ENCODE peak calls at places on chromosomes 2 and 18, in seven cellular contexts. One of them, this sample, is unnamed.

GRCh38 chr18:3623769-3624545 is 174.0 kb downstream of the TGIF1 start:
- DNase-seq in SJSA1: peak
- DNase-seq in dermis blood vessel endothelial cell: peak
- DNase-seq in AML-193: no peak
- DNase-seq in NCI-H226: peak
- DNase-seq in naive B cell: no peak
- DNase-seq in frontal cortex: no peak
- DNase-seq in this sample: peak

GRCh38 chr18:76098728-76099514 is 396.1 kb downstream of the ZNF516 start:
- DNase-seq in SJSA1: no peak
- DNase-seq in dermis blood vessel endothelial cell: no peak
- DNase-seq in AML-193: no peak
- DNase-seq in NCI-H226: no peak
- DNase-seq in naive B cell: no peak
- DNase-seq in frontal cortex: no peak
- DNase-seq in this sample: no peak

GRCh38 chr2:107132141-107132540 is 246.2 kb upstream of the ST6GAL2 start:
- DNase-seq in SJSA1: no peak
- DNase-seq in dermis blood vessel endothelial cell: no peak
- DNase-seq in AML-193: no peak
- DNase-seq in NCI-H226: no peak
- DNase-seq in naive B cell: peak
- DNase-seq in frontal cortex: no peak
- DNase-seq in this sample: no peak

GRCh38 chr18:34999734-35000397 is 41.3 kb upstream of the MAPRE2 start:
- DNase-seq in SJSA1: no peak
- DNase-seq in dermis blood vessel endothelial cell: no peak
- DNase-seq in AML-193: no peak
- DNase-seq in NCI-H226: no peak
- DNase-seq in naive B cell: no peak
- DNase-seq in frontal cortex: no peak
- DNase-seq in this sample: no peak

GRCh38 chr2:27089111-27089954 is 2.8 kb downstream of the KHK start:
- DNase-seq in SJSA1: no peak
- DNase-seq in dermis blood vessel endothelial cell: no peak
- DNase-seq in AML-193: no peak
- DNase-seq in NCI-H226: no peak
- DNase-seq in naive B cell: no peak
- DNase-seq in frontal cortex: no peak
- DNase-seq in this sample: no peak

GRCh38 chr2:126221506-126221905 is 434.5 kb upstream of the GYPC start:
- DNase-seq in SJSA1: no peak
- DNase-seq in dermis blood vessel endothelial cell: no peak
- DNase-seq in AML-193: no peak
- DNase-seq in NCI-H226: no peak
- DNase-seq in naive B cell: no peak
- DNase-seq in frontal cortex: no peak
- DNase-seq in this sample: no peak

GRCh38 chr2:74037379-74037860 is 52.7 kb downstream of the TET3 start:
- DNase-seq in SJSA1: no peak
- DNase-seq in dermis blood vessel endothelial cell: no peak
- DNase-seq in AML-193: peak
- DNase-seq in NCI-H226: no peak
- DNase-seq in naive B cell: peak
- DNase-seq in frontal cortex: no peak
- DNase-seq in this sample: peak

GRCh38 chr18:5518899-5519371 is 24.9 kb downstream of the EPB41L3 start:
- DNase-seq in SJSA1: no peak
- DNase-seq in dermis blood vessel endothelial cell: peak
- DNase-seq in AML-193: no peak
- DNase-seq in NCI-H226: no peak
- DNase-seq in naive B cell: no peak
- DNase-seq in frontal cortex: no peak
- DNase-seq in this sample: peak

GRCh38 chr2:236038096-236038495 is 130.1 kb downstream of the GBX2 start:
- DNase-seq in SJSA1: no peak
- DNase-seq in dermis blood vessel endothelial cell: no peak
- DNase-seq in AML-193: no peak
- DNase-seq in NCI-H226: no peak
- DNase-seq in naive B cell: no peak
- DNase-seq in frontal cortex: no peak
- DNase-seq in this sample: no peak

GRCh38 chr2:143284087-143284675 is 155.0 kb downstream of the ARHGAP15 start:
- DNase-seq in SJSA1: no peak
- DNase-seq in dermis blood vessel endothelial cell: peak
- DNase-seq in AML-193: peak
- DNase-seq in NCI-H226: peak
- DNase-seq in naive B cell: peak
- DNase-seq in frontal cortex: no peak
- DNase-seq in this sample: peak

GRCh38 chr2:239393401-239393940 is 7.3 kb downstream of the HDAC4 start:
- DNase-seq in SJSA1: no peak
- DNase-seq in dermis blood vessel endothelial cell: no peak
- DNase-seq in AML-193: no peak
- DNase-seq in NCI-H226: no peak
- DNase-seq in naive B cell: no peak
- DNase-seq in frontal cortex: no peak
- DNase-seq in this sample: peak

GRCh38 chr2:216298719-216299118 is 73.6 kb downstream of the MARCHF4 start:
- DNase-seq in SJSA1: no peak
- DNase-seq in dermis blood vessel endothelial cell: peak
- DNase-seq in AML-193: no peak
- DNase-seq in NCI-H226: peak
- DNase-seq in naive B cell: no peak
- DNase-seq in frontal cortex: no peak
- DNase-seq in this sample: peak

GRCh38 chr2:49770919-49771318 is 616.6 kb upstream of the FSHR start:
- DNase-seq in SJSA1: peak
- DNase-seq in dermis blood vessel endothelial cell: no peak
- DNase-seq in AML-193: peak
- DNase-seq in NCI-H226: no peak
- DNase-seq in naive B cell: no peak
- DNase-seq in frontal cortex: no peak
- DNase-seq in this sample: no peak

GRCh38 chr2:154402138-154402714 is 296.3 kb upstream of the KCNJ3 start:
- DNase-seq in SJSA1: no peak
- DNase-seq in dermis blood vessel endothelial cell: no peak
- DNase-seq in AML-193: peak
- DNase-seq in NCI-H226: peak
- DNase-seq in naive B cell: no peak
- DNase-seq in frontal cortex: no peak
- DNase-seq in this sample: peak

GRCh38 chr2:151543898-151544297 is 134.2 kb downstream of the RIF1 start:
- DNase-seq in SJSA1: no peak
- DNase-seq in dermis blood vessel endothelial cell: no peak
- DNase-seq in AML-193: no peak
- DNase-seq in NCI-H226: no peak
- DNase-seq in naive B cell: no peak
- DNase-seq in frontal cortex: no peak
- DNase-seq in this sample: peak

GRCh38 chr2:70696142-70696541 is 71.9 kb downstream of the ADD2 start:
- DNase-seq in SJSA1: peak
- DNase-seq in dermis blood vessel endothelial cell: no peak
- DNase-seq in AML-193: no peak
- DNase-seq in NCI-H226: no peak
- DNase-seq in naive B cell: no peak
- DNase-seq in frontal cortex: no peak
- DNase-seq in this sample: no peak

GRCh38 chr2:88950010-88950409 is 258.5 kb downstream of the RPIA start:
- DNase-seq in SJSA1: no peak
- DNase-seq in dermis blood vessel endothelial cell: peak
- DNase-seq in AML-193: peak
- DNase-seq in NCI-H226: no peak
- DNase-seq in naive B cell: peak
- DNase-seq in frontal cortex: no peak
- DNase-seq in this sample: no peak

GRCh38 chr2:240730506-240731326 is 39.0 kb downstream of the AQP12A start:
- DNase-seq in SJSA1: no peak
- DNase-seq in dermis blood vessel endothelial cell: no peak
- DNase-seq in AML-193: no peak
- DNase-seq in NCI-H226: no peak
- DNase-seq in naive B cell: no peak
- DNase-seq in frontal cortex: no peak
- DNase-seq in this sample: no peak

GRCh38 chr2:157918319-157918718 is 42.2 kb upstream of the ACVR1 start:
- DNase-seq in SJSA1: no peak
- DNase-seq in dermis blood vessel endothelial cell: no peak
- DNase-seq in AML-193: no peak
- DNase-seq in NCI-H226: no peak
- DNase-seq in naive B cell: no peak
- DNase-seq in frontal cortex: no peak
- DNase-seq in this sample: no peak

GRCh38 chr2:230929381-230930148 is 4.5 kb upstream of the GPR55 start:
- DNase-seq in SJSA1: peak
- DNase-seq in dermis blood vessel endothelial cell: no peak
- DNase-seq in AML-193: no peak
- DNase-seq in NCI-H226: no peak
- DNase-seq in naive B cell: no peak
- DNase-seq in frontal cortex: no peak
- DNase-seq in this sample: no peak

GRCh38 chr2:6794484-6794883 is 71.2 kb downstream of the CMPK2 start:
- DNase-seq in SJSA1: no peak
- DNase-seq in dermis blood vessel endothelial cell: no peak
- DNase-seq in AML-193: no peak
- DNase-seq in NCI-H226: no peak
- DNase-seq in naive B cell: no peak
- DNase-seq in frontal cortex: no peak
- DNase-seq in this sample: no peak